ENCODE peak calls at places on chromosomes 4 and X, in seven cellular contexts. G is epithelial cell of proximal tubule; A is AG04450; L is upper lobe of right lung; H is H4; J is lower leg skin; O is stimulated activated CD8-positive, alpha-beta memory T cell treated with anti-CD3 and anti-CD28 coated beads, Interleukin-2, amount 100 ng/mL, for 48 hours. Y is an unnamed sample.

GRCh38 chrX:148573119-148573518 is 72.7 kb downstream of the AFF2 start:
- DNase-seq in L (no peak), A (no peak), O (no peak), H (no peak), G (no peak), J (no peak), Y (no peak)

GRCh38 chr4:145177906-145178538 is 2.4 kb downstream of the OTUD4 start:
- DNase-seq in H (no peak), A (no peak), J (no peak), O (no peak), L (no peak), G (no peak), Y (no peak)

GRCh38 chrX:70455366-70456202 is 10.9 kb downstream of the DLG3 start:
- DNase-seq in H (no peak), A (no peak), L (no peak), G (no peak), J (no peak), O (no peak), Y (no peak)

GRCh38 chr4:3262208-3263052 is 13.5 kb downstream of the MSANTD1 start:
- DNase-seq in L (no peak), J (peak), G (no peak), H (no peak), O (no peak), A (no peak), Y (no peak)

GRCh38 chr4:1337376-1337831 is 9.6 kb upstream of the UVSSA start:
- DNase-seq in L (no peak), H (no peak), O (peak), J (no peak), A (no peak), G (no peak), Y (no peak)

GRCh38 chr4:75327804-75328512 is 186.2 kb downstream of the RCHY1 start:
- DNase-seq in O (no peak), L (no peak), J (no peak), H (no peak), A (no peak), G (no peak), Y (no peak)

GRCh38 chr4:16609170-16609758 is 289.2 kb downstream of the LDB2 start:
- DNase-seq in O (no peak), G (no peak), L (no peak), H (no peak), J (no peak), A (no peak), Y (no peak)

GRCh38 chrX:15405846-15406245 is 21.6 kb upstream of the VEGFD start:
- DNase-seq in G (no peak), L (no peak), H (no peak), J (no peak), A (no peak), O (no peak), Y (no peak)

GRCh38 chr4:176584031-176584430 is 208.7 kb downstream of the VEGFC start:
- DNase-seq in H (no peak), J (no peak), L (no peak), O (no peak), A (no peak), G (no peak), Y (no peak)

GRCh38 chrX:93422693-93423092 is 250.7 kb downstream of the NAP1L3 start:
- DNase-seq in J (no peak), O (no peak), G (no peak), H (peak), A (no peak), L (no peak), Y (no peak)

GRCh38 chr4:1808396-1808795 is 15.3 kb downstream of the FGFR3 start:
- DNase-seq in O (no peak), G (no peak), L (no peak), J (no peak), A (no peak), H (no peak), Y (no peak)

GRCh38 chr4:88012652-88013051 is 5.2 kb downstream of the PKD2 start:
- DNase-seq in H (peak), J (no peak), O (no peak), L (no peak), A (no peak), G (no peak), Y (no peak)